ENCODE peak calls at places on chromosomes 6 and 20, in six cellular contexts. A is hepatocyte, Y is mammary epithelial cell, Q is neural progenitor cell, L is HCT116, P is astrocyte. M is an unnamed sample. For H3K4me1 and H4K20me1, the result is how much of the 10 kb centered on the place peaks cover.

GRCh38 chr6:134984821-134985220 is 34.9 kb upstream of the ALDH8A1 start:
- DNase-seq in A (no peak), Q (no peak), Y (peak), L (no peak), P (peak), M (peak)

GRCh38 chr6:150617496-150618460 is 18.1 kb downstream of the PLEKHG1 start:
- DNase-seq in Q (peak), A (peak), P (no peak), Y (peak), L (no peak), M (no peak)

GRCh38 chr20:38175221-38176030 is 10.4 kb upstream of the TGM2 start:
- DNase-seq in Q (peak), Y (no peak), P (no peak), A (no peak), L (no peak), M (no peak)

GRCh38 chr6:108115598-108116058 is 41.1 kb upstream of the OSTM1 start:
- DNase-seq in L (peak), Y (peak), P (no peak), Q (peak), A (peak), M (peak)

GRCh38 chr20:60238992-60239655 is 280.9 kb downstream of the CDH26 start:
- DNase-seq in P (no peak), Y (no peak), A (no peak), L (no peak), Q (peak), M (no peak)

GRCh38 chr20:24842591-24843442 is 106.3 kb upstream of the CST7 start:
- DNase-seq in Q (no peak), P (no peak), Y (no peak), A (no peak), L (no peak), M (no peak)

GRCh38 chr6:143286280-143286795 is 164.2 kb downstream of the ADAT2 start:
- DNase-seq in Y (peak), A (peak), Q (no peak), P (peak), L (no peak), M (peak)

GRCh38 chr6:4210619-4211419 is 75.4 kb upstream of the ECI2 start:
- DNase-seq in P (peak), Q (peak), A (peak), L (peak), Y (peak), M (peak)

GRCh38 chr20:38825901-38826625 is 20.6 kb downstream of the PPP1R16B start:
- DNase-seq in P (peak), A (peak), Y (peak), L (peak), Q (peak), M (peak)

GRCh38 chr6:72864236-72864635 is 242.4 kb downstream of the KCNQ5 start:
- DNase-seq in P (no peak), Y (no peak), L (no peak), Q (no peak), A (no peak), M (no peak)

GRCh38 chr6:16764188-16764950 is 3.1 kb upstream of the ATXN1 start:
- DNase-seq in Q (no peak), A (peak), L (no peak), Y (peak), P (peak), M (peak)

GRCh38 chr20:38602185-38602581 is 574 bp downstream of the ARHGAP40 start:
- DNase-seq in L (no peak), A (no peak), P (no peak), Q (no peak), Y (no peak), M (no peak)

GRCh38 chr6:68042339-68043121 is 592.6 kb upstream of the ADGRB3 start:
- DNase-seq in A (no peak), L (no peak), Y (no peak), Q (no peak), P (no peak), M (no peak)

GRCh38 chr20:50750145-50750671 is 18.8 kb downstream of the PARD6B start:
- DNase-seq in Y (no peak), Q (no peak), A (no peak), P (no peak), L (no peak), M (no peak)

GRCh38 chr6:169205176-169206160 is 48.2 kb downstream of the THBS2 start:
- DNase-seq in A (no peak), L (no peak), Q (no peak), P (peak), Y (no peak), M (peak)

GRCh38 chr20:44064501-44065400 is 122.2 kb downstream of the JPH2 start:
- DNase-seq in A (no peak), Y (no peak), P (no peak), L (no peak), Q (no peak), M (no peak)

GRCh38 chr6:73898599-73898998 is 202.6 kb downstream of the CD109 start:
- DNase-seq in P (no peak), Q (peak), A (no peak), L (no peak), Y (no peak), M (no peak)

GRCh38 chr6:12467706-12468670 is 177.8 kb downstream of the EDN1 start:
- DNase-seq in Y (peak), L (no peak), Q (no peak), P (peak), A (no peak), M (no peak)

GRCh38 chr20:49381558-49382493 is 100.6 kb downstream of the KCNB1 start:
- DNase-seq in Y (peak), P (peak), Q (no peak), L (peak), A (peak), M (peak)

GRCh38 chr20:32477594-32478512 is 107.3 kb downstream of the NOL4L start:
- DNase-seq in Q (no peak), P (no peak), Y (no peak), L (no peak), A (peak), M (no peak)

GRCh38 chr6:404685-405423 is 13.3 kb downstream of the IRF4 start:
- DNase-seq in A (no peak), Y (no peak), P (no peak), Q (no peak), L (no peak), M (no peak)

GRCh38 chr20:50251992-50252491 is 61.4 kb downstream of the CEBPB start:
- DNase-seq in P (peak), Y (no peak), L (no peak), A (no peak), Q (no peak), M (peak)

GRCh38 chr20:3652646-3653596 is 10.3 kb downstream of the GFRA4 start:
- DNase-seq in A (no peak), Q (no peak), P (no peak), L (no peak), Y (no peak), M (no peak)

GRCh38 chr6:113529191-113529590 is 328.0 kb upstream of the MARCKS start:
- DNase-seq in L (no peak), A (no peak), Q (no peak), P (peak), Y (peak), M (no peak)

GRCh38 chr6:166999145-166999844 is at the start of gene CEP43:
- DNase-seq in P (peak), Y (peak), A (peak), Q (peak), L (peak), M (peak)

GRCh38 chr6:136920216-136920857 is 1.8 kb upstream of the SLC35D3 start:
- DNase-seq in Y (no peak), P (no peak), Q (peak), L (no peak), A (no peak), M (no peak)

GRCh38 chr20:34977365-34978091 is 21.9 kb downstream of the MYH7B start:
- DNase-seq in L (no peak), A (no peak), Q (no peak), P (no peak), Y (no peak), M (no peak)

GRCh38 chr6:25089442-25089841 is 153.7 kb upstream of the RIPOR2 start:
- DNase-seq in Q (no peak), Y (peak), A (no peak), P (peak), L (no peak), M (no peak)

GRCh38 chr6:2020909-2021308 is 224.5 kb downstream of the GMDS start:
- DNase-seq in P (peak), Q (no peak), A (no peak), L (no peak), Y (peak), M (peak)

GRCh38 chr6:122452509-122452908 is 19.1 kb downstream of the SERINC1 start:
- DNase-seq in Q (no peak), L (no peak), Y (no peak), A (no peak), P (no peak), M (no peak)

GRCh38 chr6:72616406-72617015 is 5.4 kb upstream of the KCNQ5 start:
- DNase-seq in P (no peak), Y (peak), Q (peak), A (peak), L (no peak), M (peak)

GRCh38 chr20:38671186-38671585 is 53.1 kb upstream of the SLC32A1 start:
- DNase-seq in Y (no peak), L (no peak), Q (peak), A (no peak), P (no peak), M (no peak)

GRCh38 chr6:141675957-141676356 is 456.8 kb upstream of the GJE1 start:
- DNase-seq in Y (no peak), A (no peak), L (peak), P (no peak), Q (no peak), M (peak)

GRCh38 chr6:24743265-24743943 is 24.4 kb upstream of the C6orf62 start:
- DNase-seq in L (peak), Y (peak), A (peak), Q (no peak), P (peak), M (peak)

GRCh38 chr6:17098538-17098937 is 3.3 kb upstream of the STMND1 start:
- DNase-seq in L (no peak), P (peak), A (peak), Q (no peak), Y (no peak), M (peak)

GRCh38 chr6:32271427-32271826 is 47.6 kb upstream of the NOTCH4 start:
- DNase-seq in Q (no peak), P (no peak), L (no peak), Y (no peak), A (no peak), M (no peak)

GRCh38 chr6:111428803-111429202 is 54.2 kb downstream of the REV3L start:
- DNase-seq in L (no peak), Y (no peak), Q (no peak), P (no peak), A (no peak), M (no peak)
- H3K4me1 ChIP-seq in L (under half), Y (under half), Q (under half), P (under half), A (under half), M (under half)

DNA sequence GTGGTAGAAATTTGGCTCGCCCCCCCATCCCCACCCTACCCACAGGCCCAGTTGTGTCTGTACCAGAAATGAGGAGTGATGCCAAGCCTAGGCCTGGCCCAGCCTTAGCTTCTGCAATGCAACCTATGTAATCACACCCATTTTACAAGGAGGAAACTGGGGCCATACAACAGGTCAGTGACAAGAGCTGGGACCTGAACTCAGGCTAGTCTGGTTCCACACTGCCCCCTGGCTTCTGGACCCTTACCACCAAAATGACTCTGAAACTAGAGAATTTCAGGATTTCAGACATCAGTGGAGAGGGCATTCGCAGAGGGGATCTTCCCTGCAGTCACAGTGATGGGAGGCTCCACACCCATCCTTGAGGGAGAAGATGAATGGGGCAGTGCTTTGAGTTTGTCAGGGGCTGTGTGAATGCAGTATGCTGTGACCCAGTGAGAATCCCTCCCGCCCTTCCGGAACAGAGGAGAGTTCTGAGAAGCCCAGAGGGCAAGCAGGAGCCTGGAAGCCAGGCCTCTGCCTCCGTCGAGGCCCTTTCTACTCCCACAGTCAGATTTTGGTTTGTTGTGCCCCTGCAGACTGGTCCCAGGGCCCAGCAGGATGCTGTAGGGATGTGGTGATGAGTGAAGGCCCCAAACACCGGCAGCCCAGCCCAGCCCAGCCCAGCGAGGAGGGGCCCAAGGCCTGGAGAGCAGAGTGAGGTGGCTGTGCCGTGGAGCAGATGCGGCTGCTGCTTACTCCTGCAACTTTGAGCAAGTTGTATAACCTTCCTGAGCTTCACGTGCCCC is 48.1 kb upstream of the MYL9 start:
- DNase-seq in P (no peak), L (no peak), Q (peak), Y (no peak), A (no peak), M (no peak)
- H4K20me1 ChIP-seq in P (half or more), L (under half), Q (half or more), Y (under half), A (half or more), M (under half)

GRCh38 chr20:36542019-36542488 is 735 bp downstream of the MYL9 start:
- DNase-seq in A (peak), L (peak), P (no peak), Q (peak), Y (no peak), M (peak)
- H3K4me3 ChIP-seq in A (peak), L (peak), P (peak), Q (peak), Y (peak), M (peak)

GRCh38 chr6:75735491-75736186 is 13.4 kb upstream of the MYO6 start:
- DNase-seq in Y (no peak), P (peak), L (peak), A (peak), Q (no peak), M (peak)
- H3K4me1 ChIP-seq in Y (under half), P (under half), L (under half), A (under half), Q (under half), M (under half)

GRCh38 chr6:15499125-15499524 is 163.7 kb downstream of the DTNBP1 start:
- DNase-seq in Q (no peak), P (no peak), A (no peak), L (no peak), Y (no peak), M (no peak)

GRCh38 chr6:15498640-15499039 is 164.2 kb downstream of the DTNBP1 start:
- DNase-seq in A (no peak), Y (peak), Q (no peak), P (peak), L (no peak), M (peak)

GRCh38 chr6:15495375-15495901 is 167.4 kb downstream of the DTNBP1 start:
- DNase-seq in A (no peak), Y (no peak), L (no peak), Q (no peak), P (no peak), M (no peak)

GRCh38 chr6:15493437-15494168 is 169.2 kb downstream of the DTNBP1 start:
- DNase-seq in L (no peak), P (peak), Y (no peak), Q (peak), A (no peak), M (peak)

DNA sequence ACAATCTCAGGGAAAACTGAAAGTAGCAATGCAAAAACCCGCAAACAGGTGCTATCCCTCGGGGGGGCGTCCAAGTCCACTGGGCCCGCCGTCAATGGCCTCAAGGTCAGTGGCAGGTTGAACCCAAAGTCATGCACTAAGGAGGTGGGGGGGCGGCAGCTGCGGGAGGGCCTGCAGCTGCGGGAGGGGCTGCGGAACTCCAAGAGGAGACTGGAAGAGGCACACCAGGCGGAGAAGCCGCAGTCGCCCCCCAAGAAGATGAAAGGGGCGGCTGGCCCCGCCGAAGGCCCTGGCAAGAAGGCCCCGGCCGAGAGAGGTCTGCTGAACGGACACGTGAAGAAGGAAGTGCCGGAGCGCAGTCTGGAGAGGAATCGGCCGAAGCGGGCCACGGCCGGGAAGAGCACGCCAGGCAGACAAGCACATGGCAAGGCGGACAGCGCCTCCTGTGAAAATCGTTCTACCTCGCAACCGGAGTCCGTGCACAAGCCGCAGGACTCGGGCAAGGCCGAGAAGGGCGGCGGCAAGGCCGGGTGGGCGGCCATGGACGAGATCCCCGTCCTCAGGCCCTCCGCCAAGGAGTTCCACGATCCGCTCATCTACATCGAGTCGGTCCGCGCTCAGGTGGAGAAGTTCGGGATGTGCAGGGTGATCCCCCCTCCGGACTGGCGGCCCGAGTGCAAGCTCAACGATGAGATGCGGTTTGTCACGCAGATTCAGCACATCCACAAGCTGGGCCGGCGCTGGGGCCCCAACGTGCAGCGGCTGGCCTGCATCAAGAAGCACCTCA is 166.3 kb downstream of the DTNBP1 start:
- DNase-seq in L (no peak), Y (no peak), Q (no peak), P (no peak), A (no peak), M (no peak)
- H4K20me1 ChIP-seq in L (under half), Y (under half), Q (under half), P (half or more), A (under half), M (under half)

GRCh38 chr6:157238346-157238745 is 85.0 kb downstream of the TMEM242 start:
- DNase-seq in P (no peak), A (no peak), Q (no peak), Y (no peak), L (no peak), M (no peak)

GRCh38 chr6:157233156-157233555 is 90.2 kb downstream of the TMEM242 start:
- DNase-seq in A (no peak), Y (no peak), P (no peak), L (no peak), Q (no peak), M (no peak)

GRCh38 chr6:157236040-157236725 is 87.1 kb downstream of the TMEM242 start:
- DNase-seq in L (no peak), Y (no peak), P (no peak), Q (peak), A (no peak), M (no peak)

GRCh38 chr6:157233686-157234085 is 89.6 kb downstream of the TMEM242 start:
- DNase-seq in P (no peak), Q (no peak), Y (no peak), L (no peak), A (no peak), M (no peak)

DNA sequence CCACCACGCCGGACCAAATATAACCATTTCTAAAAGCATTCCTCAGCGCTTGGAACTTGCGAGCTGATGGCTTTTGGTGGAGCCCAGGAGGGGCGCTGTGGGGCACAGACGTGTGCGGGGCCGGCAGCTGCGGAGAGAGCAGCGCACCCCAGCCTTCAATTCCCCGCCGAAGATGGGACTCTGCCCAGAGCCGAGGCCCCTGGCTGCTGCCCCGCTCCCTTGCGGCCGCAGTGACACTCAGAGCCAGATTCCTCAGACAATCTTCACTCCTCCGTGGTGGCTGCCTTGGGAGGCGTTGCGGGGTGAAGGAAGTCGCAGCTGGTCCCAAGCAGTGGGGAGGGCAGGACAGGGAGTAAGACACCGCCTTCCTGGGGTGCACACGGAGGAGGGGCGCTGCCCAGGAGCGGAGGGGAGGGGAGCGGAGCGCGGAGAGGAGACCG is 87.7 kb downstream of the TMEM242 start:
- DNase-seq in L (no peak), Q (peak), P (peak), A (peak), Y (peak), M (peak)
- H3K4me3 ChIP-seq in L (no peak), Q (peak), P (peak), A (peak), Y (peak), M (peak)

DNA sequence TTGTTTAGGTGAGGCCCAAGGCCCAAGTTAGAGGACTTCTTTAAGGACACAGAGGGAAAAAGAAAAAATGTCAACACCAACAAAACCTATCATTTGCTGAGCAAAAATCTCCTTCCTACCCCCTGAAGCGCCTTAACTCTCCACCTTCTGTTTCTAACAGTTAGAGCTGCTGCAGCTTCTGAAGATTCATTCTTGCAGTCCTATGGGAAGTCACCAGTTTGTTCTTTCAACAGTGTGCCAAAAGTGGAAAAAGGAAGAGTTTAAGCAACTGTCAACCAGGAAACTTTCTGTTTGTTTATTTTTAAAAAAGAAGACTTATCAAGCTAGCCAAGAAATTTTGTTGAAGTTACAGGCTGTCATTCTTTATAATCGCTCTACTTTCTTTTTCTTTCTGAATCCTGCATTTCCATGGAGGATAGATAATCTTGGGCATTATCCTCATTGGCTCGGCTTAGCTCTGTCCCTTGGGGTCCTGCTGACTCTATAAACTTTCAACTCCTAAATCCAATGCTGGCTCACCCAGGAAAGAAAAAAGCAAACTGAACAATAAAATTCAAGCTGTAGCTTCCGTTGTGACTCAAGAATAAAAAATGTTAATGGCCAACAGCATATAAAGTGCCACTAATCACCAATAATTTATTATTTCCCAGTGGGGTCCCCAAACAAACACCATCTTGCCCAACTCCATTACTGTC is 172.8 kb upstream of the CITED2 start:
- DNase-seq in Q (no peak), A (no peak), Y (no peak), L (no peak), P (no peak), M (peak)
- H3K4me1 ChIP-seq in Q (under half), A (under half), Y (under half), L (under half), P (under half), M (under half)